ENCODE peak calls at places on chromosomes 3 and 15, in four cellular contexts. S, C, G and Z are unnamed samples.

GRCh38 chr15:63381301-63382192 is at the start of gene CA12:
- DNase-seq in C (no peak), S (no peak), G (peak; percentile 65), Z (peak; percentile 77)

GRCh38 chr3:72288955-72289707 is 504.2 kb upstream of the PROK2 start:
- DNase-seq in S (no peak), G (peak; percentile 84), C (peak; percentile 28), Z (peak; percentile 20)

GRCh38 chr15:66859688-66860253 is 157.7 kb downstream of the SMAD6 start:
- DNase-seq in C (no peak), G (no peak), S (no peak), Z (no peak)

GRCh38 chr15:93895976-93896770 is 335.2 kb upstream of the MCTP2 start:
- DNase-seq in S (no peak), C (no peak), G (no peak), Z (no peak)

GRCh38 chr15:78574944-78575343 is 9.6 kb downstream of the CHRNA5 start:
- DNase-seq in S (no peak), G (no peak), C (no peak), Z (no peak)

GRCh38 chr3:180306691-180307090 is 270.0 kb upstream of the PEX5L start:
- DNase-seq in C (no peak), G (no peak), S (no peak), Z (no peak)

GRCh38 chr3:185187391-185187790 is 34.5 kb upstream of the C3orf70 start:
- DNase-seq in S (no peak), C (no peak), G (no peak), Z (no peak)

GRCh38 chr3:46867550-46867898 is 4.3 kb upstream of the MYL3 start:
- DNase-seq in S (no peak), G (no peak), C (no peak), Z (peak; percentile 33)

GRCh38 chr15:39882602-39883001 is 37.5 kb downstream of the GPR176 start:
- DNase-seq in G (no peak), S (no peak), C (no peak), Z (no peak)

GRCh38 chr3:33385423-33385822 is 54.8 kb downstream of the UBP1 start:
- DNase-seq in G (no peak), C (peak; percentile 68), S (no peak), Z (no peak)

GRCh38 chr3:69541059-69541471 is 155.2 kb upstream of the FRMD4B start:
- DNase-seq in G (peak; percentile 31), S (no peak), C (no peak), Z (peak; percentile 54)

GRCh38 chr3:9691636-9692035 is 12.0 kb upstream of the CPNE9 start:
- DNase-seq in C (no peak), G (no peak), S (no peak), Z (no peak)

GRCh38 chr3:9689757-9690156 is 13.9 kb upstream of the CPNE9 start:
- DNase-seq in C (no peak), G (no peak), S (no peak), Z (no peak)

GRCh38 chr3:9688961-9689360 is 14.7 kb upstream of the CPNE9 start:
- DNase-seq in G (no peak), S (no peak), C (no peak), Z (no peak)

GRCh38 chr3:9692416-9692815 is 11.2 kb upstream of the CPNE9 start:
- DNase-seq in G (no peak), C (no peak), S (no peak), Z (no peak)

GRCh38 chr3:9690451-9691450 is 12.9 kb upstream of the CPNE9 start:
- DNase-seq in G (peak; percentile 34), S (no peak), C (peak; percentile 53), Z (no peak)
- H4K20me1 ChIP-seq in G (no peaks in the 10 kb centered on the region), S (no peaks in the 10 kb centered on the region), C (peaks cover 5% of the 10 kb centered on the region), Z (no peaks in the 10 kb centered on the region)

GRCh38 chr3:193595939-193596487 is 3.0 kb downstream of the OPA1 start:
- DNase-seq in S (no peak), G (no peak), C (no peak), Z (peak; percentile 15)

GRCh38 chr3:193594946-193595689 is 2.1 kb downstream of the OPA1 start:
- DNase-seq in G (no peak), S (no peak), C (no peak), Z (peak; percentile 42)

GRCh38 chr3:193590088-193590856 is 2.7 kb upstream of the OPA1 start:
- DNase-seq in S (peak; percentile 74), C (peak; percentile 52), G (no peak), Z (no peak)

GRCh38 chr3:193593666-193594025 is 638 bp downstream of the OPA1 start:
- DNase-seq in S (no peak), C (peak; percentile 31), G (peak; percentile 40), Z (peak; percentile 35)

GRCh38 chr3:193592841-193593665 is at the start of gene OPA1:
- DNase-seq in S (peak; percentile 99), C (peak; percentile 96), G (peak; percentile 97), Z (peak; percentile 100)
- TF ChIP-seq REST in S (no peak), C (peak; percentile 69), G (peak; percentile 81), Z (peak; percentile 42)

DNA sequence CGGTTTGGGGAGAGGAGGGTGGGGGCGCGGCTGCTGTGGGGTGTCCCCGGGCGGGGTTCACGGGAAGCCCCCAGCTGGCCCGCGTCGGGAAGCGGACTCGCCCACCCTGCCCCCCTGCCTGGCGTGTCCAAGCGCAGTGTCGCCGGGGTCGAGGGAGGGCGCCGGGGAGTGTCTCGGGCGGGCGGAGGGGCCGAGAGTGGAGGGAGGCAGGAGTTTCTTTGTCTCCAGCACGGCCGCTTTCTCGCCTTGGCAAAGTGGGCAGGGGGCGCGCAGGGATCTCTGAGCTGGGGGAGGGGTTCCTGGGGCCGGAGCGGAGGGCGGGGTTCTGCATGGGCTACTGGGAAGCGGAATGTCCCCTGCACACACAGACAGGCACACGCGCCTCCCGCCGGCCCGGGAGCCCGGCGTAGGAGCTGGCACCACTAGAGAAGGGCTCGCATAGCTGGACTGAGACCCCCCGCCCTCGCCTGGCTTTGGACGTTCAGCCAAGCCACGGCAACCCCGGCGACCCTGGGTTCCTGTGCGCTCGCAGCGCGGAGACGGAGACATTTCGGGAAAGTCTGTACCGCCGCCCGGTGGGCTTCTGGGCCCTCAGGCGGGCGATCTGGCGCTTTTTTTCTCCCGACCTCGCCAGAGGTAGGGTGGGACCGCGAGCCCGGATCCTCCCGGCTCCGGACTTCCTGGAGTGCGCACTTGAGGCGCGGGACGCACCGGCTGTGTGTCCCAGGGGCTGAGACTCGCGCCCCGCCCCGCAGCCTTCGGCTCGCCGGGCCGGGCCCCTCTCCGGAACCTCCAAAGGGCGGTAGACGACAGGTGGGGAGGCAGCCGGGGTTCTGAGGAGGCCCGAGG is 870 bp downstream of the ST8SIA2 start:
- DNase-seq in C (no peak), G (peak; percentile 87), S (no peak), Z (peak; percentile 64)
- TF ChIP-seq POLR2AphosphoS5 in C (no peak), G (no peak), S (no peak), Z (no peak)

DNA sequence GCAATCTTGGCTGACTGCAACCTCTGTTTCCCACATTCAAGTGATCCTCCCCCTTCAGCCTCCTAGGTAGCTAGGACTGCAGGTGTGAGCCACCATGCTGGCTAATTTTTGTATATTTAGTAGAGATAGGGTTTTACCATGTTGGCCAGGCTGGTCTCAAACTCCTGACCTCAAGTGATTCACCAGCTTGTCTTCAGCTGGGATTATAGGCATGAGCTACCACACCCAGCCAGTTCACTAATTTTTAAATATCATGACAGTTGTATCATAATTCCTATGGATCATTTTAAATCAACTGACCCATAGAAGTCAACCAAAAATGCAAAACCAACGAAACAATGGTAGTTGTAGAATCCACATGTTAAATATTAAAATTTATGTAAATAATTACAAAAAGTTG is 35.1 kb downstream of the RAF1 start:
- DNase-seq in S (no peak), C (no peak), G (no peak), Z (no peak)
- H4K20me1 ChIP-seq in S (peaks cover 11% of the 10 kb centered on the region), C (peaks cover 21% of the 10 kb centered on the region), G (peaks cover 98% of the 10 kb centered on the region), Z (peaks cover 65% of the 10 kb centered on the region)

GRCh38 chr15:36661042-36661441 is 81.6 kb downstream of the CDIN1 start:
- DNase-seq in G (no peak), C (no peak), S (no peak), Z (no peak)
- TF ChIP-seq REST in G (no peak), C (no peak), S (no peak), Z (no peak)

DNA sequence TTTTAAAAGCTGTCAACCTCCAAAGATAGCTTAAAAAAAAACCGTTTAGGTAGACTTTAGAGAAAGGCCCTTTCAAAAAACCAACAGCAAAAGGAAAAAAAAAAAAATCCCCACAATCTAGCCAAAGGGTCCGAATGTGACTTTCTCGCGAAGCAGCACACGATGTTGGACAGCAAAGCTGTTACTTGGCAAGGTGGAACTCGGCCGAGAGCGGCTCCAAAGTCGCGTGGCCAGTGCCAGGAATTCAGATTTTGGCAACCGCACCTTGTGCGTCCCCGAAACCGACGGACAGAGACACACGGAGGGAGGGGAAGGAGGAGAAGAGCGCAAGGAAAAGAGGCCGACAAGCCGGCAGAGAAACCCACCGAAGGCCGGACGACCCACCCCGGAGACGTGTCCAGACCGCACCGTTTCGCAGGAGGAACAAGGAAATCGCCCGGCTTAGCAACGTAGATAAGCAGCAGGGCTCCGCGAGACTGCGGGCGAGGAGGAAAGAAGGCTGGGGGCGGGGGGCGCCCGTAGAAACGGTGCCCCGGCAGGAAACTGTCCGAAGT is 517.3 kb downstream of the MECOM start:
- DNase-seq in S (no peak), C (peak; percentile 51), G (no peak), Z (peak; percentile 74)
- TF ChIP-seq POLR2AphosphoS5 in S (no peak), C (peak; percentile 78), G (no peak), Z (no peak)

DNA sequence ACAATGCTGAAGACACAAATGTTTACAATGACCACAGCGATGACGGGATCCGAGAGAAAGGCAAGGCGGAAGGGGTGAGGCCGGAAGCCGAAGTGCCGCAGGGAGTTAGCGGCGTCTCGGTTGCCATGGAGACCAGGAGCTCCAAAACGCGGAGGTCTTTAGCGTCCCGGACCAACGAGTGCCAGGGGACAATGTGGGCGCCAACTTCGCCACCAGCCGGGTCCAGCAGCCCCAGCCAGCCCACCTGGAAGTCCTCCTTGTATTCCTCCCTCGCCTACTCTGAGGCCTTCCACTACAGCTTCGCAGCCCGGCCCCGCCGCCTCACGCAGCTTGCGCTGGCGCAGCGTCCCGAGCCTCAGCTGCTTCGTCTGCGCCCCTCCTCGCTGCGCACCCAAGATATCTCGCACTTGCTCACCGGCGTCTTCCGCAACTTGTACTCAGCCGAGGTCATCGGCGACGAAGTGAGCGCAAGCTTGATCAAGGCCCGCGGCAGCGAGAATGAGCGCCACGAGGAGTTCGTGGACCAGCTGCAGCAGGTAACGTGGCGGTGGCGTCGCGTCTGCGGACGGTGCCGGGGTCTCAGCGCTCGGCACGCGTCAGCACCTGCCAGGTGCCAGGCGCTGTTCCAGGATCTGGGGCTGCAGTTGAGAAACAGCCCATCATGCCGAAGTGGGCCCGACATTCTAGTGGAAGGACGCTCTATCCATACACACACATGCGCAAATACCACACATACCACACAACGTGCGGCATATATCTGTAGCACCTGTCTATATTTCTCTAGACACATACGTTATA is at the start of gene DLEC1:
- DNase-seq in C (peak; percentile 61), S (no peak), G (no peak), Z (peak; percentile 95)
- H4K20me1 ChIP-seq in C (no peaks in the 10 kb centered on the region), S (no peaks in the 10 kb centered on the region), G (no peaks in the 10 kb centered on the region), Z (no peaks in the 10 kb centered on the region)